ENCODE peak calls at places on chromosomes 13 and 19, in seven cellular contexts. F is stomach; I is tibial nerve; M is CD4-positive, alpha-beta T cell; Y is dermis microvascular lymphatic vessel endothelial cell; J is foreskin fibroblast; D is PC-3. T is an unnamed sample.

GRCh38 chr13:112443191-112444000 is 67.2 kb downstream of the SPACA7 start:
- DNase-seq in F (peak; percentile 25), I (no peak), M (no peak), Y (no peak), J (peak; percentile 27), D (no peak), T (peak; percentile 66)

GRCh38 chr13:109355875-109356428 is 430.4 kb downstream of the IRS2 start:
- DNase-seq in F (no peak), I (no peak), M (no peak), Y (no peak), J (no peak), D (no peak), T (no peak)

GRCh38 chr13:21304256-21304655 is 127.8 kb downstream of the MRPL57 start:
- DNase-seq in F (no peak), I (no peak), M (no peak), Y (no peak), J (no peak), D (no peak), T (no peak)

GRCh38 chr13:84684804-84685203 is 802.5 kb upstream of the SLITRK1 start:
- DNase-seq in F (no peak), I (no peak), M (no peak), Y (no peak), J (no peak), D (peak; percentile 36), T (no peak)

GRCh38 chr19:29370276-29370675 is 155.5 kb upstream of the VSTM2B start:
- DNase-seq in F (no peak), I (no peak), M (no peak), Y (no peak), J (no peak), D (no peak), T (no peak)

GRCh38 chr19:5665781-5666513 is 14.4 kb downstream of the MICOS13 start:
- DNase-seq in F (no peak), I (no peak), M (no peak), Y (peak; percentile 32), J (peak; percentile 90), D (peak; percentile 58), T (no peak)

GRCh38 chr13:64855506-64855905 is 2374.6 kb downstream of the PCDH9 start:
- DNase-seq in F (no peak), I (no peak), M (no peak), Y (no peak), J (peak; percentile 11), D (no peak), T (peak; percentile 57)

GRCh38 chr19:32201661-32202060 is 143.7 kb upstream of the ZNF507 start:
- DNase-seq in F (no peak), I (no peak), M (no peak), Y (peak; percentile 43), J (no peak), D (no peak), T (no peak)

GRCh38 chr13:110379905-110380341 is 72.8 kb downstream of the COL4A2 start:
- DNase-seq in F (no peak), I (no peak), M (no peak), Y (no peak), J (peak; percentile 80), D (peak; percentile 28), T (no peak)

GRCh38 chr13:112615391-112615790 is 27.4 kb upstream of the TUBGCP3 start:
- DNase-seq in F (no peak), I (no peak), M (no peak), Y (no peak), J (no peak), D (no peak), T (no peak)

GRCh38 chr13:30196025-30196424 is 111.3 kb downstream of the KATNAL1 start:
- DNase-seq in F (no peak), I (no peak), M (no peak), Y (no peak), J (peak; percentile 12), D (peak; percentile 2), T (peak; percentile 92)

GRCh38 chr19:42242071-42242511 is 311 bp downstream of the GSK3A start:
- DNase-seq in F (no peak), I (no peak), M (no peak), Y (no peak), J (peak; percentile 39), D (no peak), T (no peak)

GRCh38 chr13:52356327-52356726 is 49.6 kb downstream of the THSD1 start:
- DNase-seq in F (no peak), I (no peak), M (no peak), Y (no peak), J (peak; percentile 76), D (peak; percentile 81), T (no peak)

GRCh38 chr13:97214921-97215320 is 7.2 kb upstream of the MBNL2 start:
- DNase-seq in F (no peak), I (no peak), M (no peak), Y (no peak), J (no peak), D (no peak), T (no peak)

GRCh38 chr13:20717581-20718542 is 14.4 kb downstream of the IL17D start:
- DNase-seq in F (no peak), I (no peak), M (no peak), Y (no peak), J (no peak), D (no peak), T (no peak)

GRCh38 chr13:32538621-32539246 is at the start of gene N4BP2L2:
- DNase-seq in F (peak; percentile 94), I (peak; percentile 93), M (peak; percentile 88), Y (peak; percentile 96), J (peak; percentile 99), D (peak; percentile 95), T (peak; percentile 95)

GRCh38 chr19:10817291-10818038 is 18.5 kb downstream of the TMED1 start:
- DNase-seq in F (peak; percentile 33), I (peak; percentile 83), M (no peak), Y (no peak), J (peak; percentile 99), D (no peak), T (no peak)

GRCh38 chr13:110419391-110419791 is 112.3 kb downstream of the COL4A2 start:
- DNase-seq in F (no peak), I (no peak), M (no peak), Y (no peak), J (no peak), D (no peak), T (no peak)

GRCh38 chr13:80962173-80962572 is 621.2 kb upstream of the SPRY2 start:
- DNase-seq in F (no peak), I (no peak), M (no peak), Y (no peak), J (no peak), D (peak; percentile 51), T (no peak)

GRCh38 chr19:7933828-7934725 is 8.1 kb upstream of the CTXN1 start:
- DNase-seq in F (no peak), I (no peak), M (no peak), Y (no peak), J (no peak), D (no peak), T (no peak)

GRCh38 chr13:63041640-63042414 is 1626.2 kb upstream of the PCDH20 start:
- DNase-seq in F (no peak), I (no peak), M (no peak), Y (no peak), J (no peak), D (peak; percentile 30), T (no peak)

GRCh38 chr13:26010487-26011207 is 41.2 kb downstream of the SHISA2 start:
- DNase-seq in F (no peak), I (no peak), M (no peak), Y (no peak), J (no peak), D (no peak), T (no peak)

GRCh38 chr19:46718157-46718933 is 1.4 kb upstream of the PRKD2 start:
- DNase-seq in F (peak; percentile 45), I (no peak), M (peak; percentile 61), Y (no peak), J (peak; percentile 52), D (no peak), T (peak; percentile 33)

GRCh38 chr19:12867120-12868099 is 13.8 kb downstream of the DNASE2 start:
- DNase-seq in F (peak; percentile 73), I (no peak), M (peak; percentile 74), Y (peak; percentile 25), J (peak; percentile 76), D (no peak), T (no peak)